ENCODE peak calls at places on chromosomes 6 and 20, in eight cellular contexts. A is WERI-Rb-1; F is left ventricle myocardium inferior; E is hypothalamus; I is mesenteric fat pad; S is T-helper 17 cell; Z is activated CD4-positive, alpha-beta T cell treated with anti-CD3 and anti-CD28 coated beads, Interleukin-2, amount 50 U/mL, for 48 hours; C is thoracic aorta. O is an unnamed sample.

GRCh38 chr20:63748356-63749270 is 9.0 kb downstream of the SLC2A4RG start:
- DNase-seq in C (no peak), E (no peak), F (no peak), A (no peak), S (no peak), I (no peak), Z (no peak), O (no peak)

GRCh38 chr20:29119141-29119540 is 2138.3 kb upstream of the DEFB115 start:
- DNase-seq in A (no peak), S (no peak), C (no peak), Z (no peak), I (no peak), E (no peak), F (no peak), O (no peak)

GRCh38 chr6:129350278-129350677 is 359.7 kb downstream of the ARHGAP18 start:
- DNase-seq in F (no peak), Z (no peak), C (no peak), S (no peak), E (no peak), A (no peak), I (no peak), O (no peak)

GRCh38 chr6:54706844-54707243 is 139.7 kb upstream of the FAM83B start:
- DNase-seq in I (no peak), A (no peak), Z (no peak), F (no peak), S (no peak), C (no peak), E (no peak), O (no peak)

GRCh38 chr6:48928937-48929336 is 534.1 kb downstream of the MMUT start:
- DNase-seq in E (no peak), Z (no peak), I (no peak), F (no peak), C (no peak), S (no peak), A (no peak), O (no peak)

GRCh38 chr20:9214676-9215075 is 145.8 kb downstream of the PLCB4 start:
- DNase-seq in E (no peak), I (no peak), A (no peak), S (no peak), F (no peak), Z (no peak), C (no peak), O (no peak)

GRCh38 chr6:77880501-77880900 is 227.7 kb downstream of the MEI4 start:
- DNase-seq in A (no peak), Z (no peak), E (no peak), S (no peak), F (no peak), C (no peak), I (no peak), O (no peak)

GRCh38 chr6:45591816-45592359 is 214.2 kb upstream of the SUPT3H start:
- DNase-seq in C (no peak), Z (no peak), F (no peak), S (no peak), I (no peak), E (no peak), A (no peak), O (no peak)

GRCh38 chr6:52942221-52942620 is 32.7 kb upstream of the GSTA3 start:
- DNase-seq in Z (no peak), A (no peak), I (no peak), E (no peak), F (no peak), S (no peak), C (no peak), O (no peak)

GRCh38 chr6:145323652-145324051 is 411.7 kb downstream of the EPM2A start:
- DNase-seq in I (no peak), A (peak), Z (no peak), S (no peak), F (no peak), C (no peak), E (no peak), O (no peak)

GRCh38 chr6:156971153-156971882 is 194.1 kb downstream of the ARID1B start:
- DNase-seq in E (no peak), I (no peak), Z (no peak), S (no peak), A (no peak), C (no peak), F (no peak), O (no peak)

GRCh38 chr6:166379103-166379586 is 3.6 kb downstream of the MPC1 start:
- DNase-seq in A (no peak), S (no peak), E (no peak), Z (no peak), C (no peak), I (no peak), F (no peak), O (no peak)

GRCh38 chr20:22584630-22584921 is 204 bp upstream of the FOXA2 start:
- DNase-seq in F (no peak), S (no peak), E (no peak), I (no peak), Z (no peak), C (no peak), A (no peak), O (no peak)

O was measured in memory B cell.